ENCODE peak calls at places on chromosome 15, in seven cellular contexts. One of them, this sample, is unnamed.

GRCh38 chr15:55288006-55288717 is 1.5 kb downstream of the RAB27A start:
- DNase-seq in mucosa of descending colon: no peak
- DNase-seq in T-helper 9 cell: no peak
- DNase-seq in upper lobe of left lung: peak; percentile 57
- DNase-seq in T-helper 1 cell: no peak
- DNase-seq in amygdala: no peak
- DNase-seq in stimulated activated CD8-positive, alpha-beta memory T cell treated with anti-CD3 and anti-CD28 coated beads, Interleukin-4, amount 100 ng/mL, for 24 hours: no peak
- DNase-seq in this sample: no peak

GRCh38 chr15:51312132-51312531 is 26.3 kb downstream of the CYP19A1 start:
- DNase-seq in mucosa of descending colon: no peak
- DNase-seq in amygdala: no peak
- DNase-seq in T-helper 1 cell: no peak
- DNase-seq in T-helper 9 cell: no peak
- DNase-seq in stimulated activated CD8-positive, alpha-beta memory T cell treated with anti-CD3 and anti-CD28 coated beads, Interleukin-4, amount 100 ng/mL, for 24 hours: no peak
- DNase-seq in upper lobe of left lung: no peak
- DNase-seq in this sample: no peak

GRCh38 chr15:85125056-85125661 is 143.5 kb downstream of the PDE8A start:
- DNase-seq in amygdala: no peak
- DNase-seq in stimulated activated CD8-positive, alpha-beta memory T cell treated with anti-CD3 and anti-CD28 coated beads, Interleukin-4, amount 100 ng/mL, for 24 hours: no peak
- DNase-seq in mucosa of descending colon: no peak
- DNase-seq in upper lobe of left lung: no peak
- DNase-seq in T-helper 1 cell: no peak
- DNase-seq in T-helper 9 cell: no peak
- DNase-seq in this sample: no peak

GRCh38 chr15:70277556-70277955 is 179.8 kb upstream of the TLE3 start:
- DNase-seq in T-helper 1 cell: no peak
- DNase-seq in amygdala: no peak
- DNase-seq in T-helper 9 cell: no peak
- DNase-seq in upper lobe of left lung: no peak
- DNase-seq in mucosa of descending colon: no peak
- DNase-seq in stimulated activated CD8-positive, alpha-beta memory T cell treated with anti-CD3 and anti-CD28 coated beads, Interleukin-4, amount 100 ng/mL, for 24 hours: no peak
- DNase-seq in this sample: no peak

GRCh38 chr15:91268510-91268909 is 168.5 kb downstream of the SV2B start:
- DNase-seq in upper lobe of left lung: no peak
- DNase-seq in amygdala: no peak
- DNase-seq in mucosa of descending colon: no peak
- DNase-seq in T-helper 9 cell: no peak
- DNase-seq in stimulated activated CD8-positive, alpha-beta memory T cell treated with anti-CD3 and anti-CD28 coated beads, Interleukin-4, amount 100 ng/mL, for 24 hours: no peak
- DNase-seq in T-helper 1 cell: no peak
- DNase-seq in this sample: no peak

GRCh38 chr15:70100495-70101331 is 3.0 kb upstream of the TLE3 start:
- DNase-seq in stimulated activated CD8-positive, alpha-beta memory T cell treated with anti-CD3 and anti-CD28 coated beads, Interleukin-4, amount 100 ng/mL, for 24 hours: peak; percentile 31
- DNase-seq in T-helper 1 cell: peak; percentile 66
- DNase-seq in amygdala: no peak
- DNase-seq in upper lobe of left lung: peak; percentile 64
- DNase-seq in T-helper 9 cell: peak; percentile 53
- DNase-seq in mucosa of descending colon: peak; percentile 80
- DNase-seq in this sample: peak; percentile 62

GRCh38 chr15:27414168-27414870 is 443.3 kb downstream of the GABRG3 start:
- DNase-seq in T-helper 9 cell: no peak
- DNase-seq in stimulated activated CD8-positive, alpha-beta memory T cell treated with anti-CD3 and anti-CD28 coated beads, Interleukin-4, amount 100 ng/mL, for 24 hours: no peak
- DNase-seq in T-helper 1 cell: no peak
- DNase-seq in mucosa of descending colon: no peak
- DNase-seq in upper lobe of left lung: no peak
- DNase-seq in amygdala: no peak
- DNase-seq in this sample: no peak

GRCh38 chr15:83206971-83207621 is 527 bp downstream of the HDGFL3 start:
- DNase-seq in T-helper 9 cell: no peak
- DNase-seq in amygdala: no peak
- DNase-seq in upper lobe of left lung: peak; percentile 28
- DNase-seq in mucosa of descending colon: peak; percentile 48
- DNase-seq in stimulated activated CD8-positive, alpha-beta memory T cell treated with anti-CD3 and anti-CD28 coated beads, Interleukin-4, amount 100 ng/mL, for 24 hours: no peak
- DNase-seq in T-helper 1 cell: peak; percentile 1
- DNase-seq in this sample: no peak

GRCh38 chr15:40618023-40618422 is 24.0 kb downstream of the KNL1 start:
- DNase-seq in T-helper 1 cell: no peak
- DNase-seq in upper lobe of left lung: no peak
- DNase-seq in T-helper 9 cell: no peak
- DNase-seq in stimulated activated CD8-positive, alpha-beta memory T cell treated with anti-CD3 and anti-CD28 coated beads, Interleukin-4, amount 100 ng/mL, for 24 hours: no peak
- DNase-seq in mucosa of descending colon: no peak
- DNase-seq in amygdala: no peak
- DNase-seq in this sample: no peak

GRCh38 chr15:28994142-28994829 is 108.5 kb downstream of the APBA2 start:
- DNase-seq in T-helper 9 cell: no peak
- DNase-seq in T-helper 1 cell: no peak
- DNase-seq in upper lobe of left lung: no peak
- DNase-seq in amygdala: no peak
- DNase-seq in stimulated activated CD8-positive, alpha-beta memory T cell treated with anti-CD3 and anti-CD28 coated beads, Interleukin-4, amount 100 ng/mL, for 24 hours: peak; percentile 57
- DNase-seq in mucosa of descending colon: no peak
- DNase-seq in this sample: no peak

GRCh38 chr15:80182611-80183210 is 29.9 kb downstream of the FAH start:
- DNase-seq in T-helper 9 cell: no peak
- DNase-seq in stimulated activated CD8-positive, alpha-beta memory T cell treated with anti-CD3 and anti-CD28 coated beads, Interleukin-4, amount 100 ng/mL, for 24 hours: no peak
- DNase-seq in T-helper 1 cell: no peak
- DNase-seq in amygdala: no peak
- DNase-seq in upper lobe of left lung: no peak
- DNase-seq in mucosa of descending colon: no peak
- DNase-seq in this sample: no peak

GRCh38 chr15:40506964-40507571 is 36.3 kb downstream of the CHST14 start:
- DNase-seq in stimulated activated CD8-positive, alpha-beta memory T cell treated with anti-CD3 and anti-CD28 coated beads, Interleukin-4, amount 100 ng/mL, for 24 hours: peak; percentile 50
- DNase-seq in upper lobe of left lung: peak; percentile 78
- DNase-seq in T-helper 9 cell: peak; percentile 47
- DNase-seq in amygdala: no peak
- DNase-seq in mucosa of descending colon: peak; percentile 79
- DNase-seq in T-helper 1 cell: peak; percentile 45
- DNase-seq in this sample: peak; percentile 45

GRCh38 chr15:94441782-94442181 is 210.4 kb downstream of the MCTP2 start:
- DNase-seq in amygdala: no peak
- DNase-seq in stimulated activated CD8-positive, alpha-beta memory T cell treated with anti-CD3 and anti-CD28 coated beads, Interleukin-4, amount 100 ng/mL, for 24 hours: no peak
- DNase-seq in T-helper 1 cell: no peak
- DNase-seq in upper lobe of left lung: no peak
- DNase-seq in T-helper 9 cell: no peak
- DNase-seq in mucosa of descending colon: no peak
- DNase-seq in this sample: no peak

GRCh38 chr15:48331796-48332641 is 790 bp downstream of the DUT start:
- DNase-seq in upper lobe of left lung: peak; percentile 44
- DNase-seq in stimulated activated CD8-positive, alpha-beta memory T cell treated with anti-CD3 and anti-CD28 coated beads, Interleukin-4, amount 100 ng/mL, for 24 hours: peak; percentile 63
- DNase-seq in T-helper 9 cell: peak; percentile 60
- DNase-seq in amygdala: no peak
- DNase-seq in mucosa of descending colon: peak; percentile 75
- DNase-seq in T-helper 1 cell: peak; percentile 59
- DNase-seq in this sample: peak; percentile 62

GRCh38 chr15:37099321-37100108 is 834 bp downstream of the MEIS2 start:
- DNase-seq in upper lobe of left lung: no peak
- DNase-seq in T-helper 9 cell: no peak
- DNase-seq in amygdala: no peak
- DNase-seq in T-helper 1 cell: no peak
- DNase-seq in stimulated activated CD8-positive, alpha-beta memory T cell treated with anti-CD3 and anti-CD28 coated beads, Interleukin-4, amount 100 ng/mL, for 24 hours: no peak
- DNase-seq in mucosa of descending colon: no peak
- DNase-seq in this sample: no peak

GRCh38 chr15:52082197-52083036 is 30.2 kb downstream of the BCL2L10 start:
- DNase-seq in amygdala: no peak
- DNase-seq in T-helper 1 cell: no peak
- DNase-seq in T-helper 9 cell: no peak
- DNase-seq in mucosa of descending colon: no peak
- DNase-seq in upper lobe of left lung: no peak
- DNase-seq in stimulated activated CD8-positive, alpha-beta memory T cell treated with anti-CD3 and anti-CD28 coated beads, Interleukin-4, amount 100 ng/mL, for 24 hours: no peak
- DNase-seq in this sample: no peak

GRCh38 chr15:79812536-79812935 is 84.3 kb downstream of the MTHFS start:
- DNase-seq in amygdala: no peak
- DNase-seq in T-helper 1 cell: no peak
- DNase-seq in T-helper 9 cell: no peak
- DNase-seq in upper lobe of left lung: no peak
- DNase-seq in mucosa of descending colon: no peak
- DNase-seq in stimulated activated CD8-positive, alpha-beta memory T cell treated with anti-CD3 and anti-CD28 coated beads, Interleukin-4, amount 100 ng/mL, for 24 hours: no peak
- DNase-seq in this sample: no peak

GRCh38 chr15:75723847-75724660 is 11.4 kb upstream of the CSPG4 start:
- DNase-seq in amygdala: peak; percentile 36
- DNase-seq in upper lobe of left lung: peak; percentile 85
- DNase-seq in mucosa of descending colon: peak; percentile 86
- DNase-seq in T-helper 1 cell: peak; percentile 39
- DNase-seq in T-helper 9 cell: peak; percentile 22
- DNase-seq in stimulated activated CD8-positive, alpha-beta memory T cell treated with anti-CD3 and anti-CD28 coated beads, Interleukin-4, amount 100 ng/mL, for 24 hours: no peak
- DNase-seq in this sample: no peak

GRCh38 chr15:54594115-54594514 is 602.6 kb downstream of the RSL24D1 start:
- DNase-seq in stimulated activated CD8-positive, alpha-beta memory T cell treated with anti-CD3 and anti-CD28 coated beads, Interleukin-4, amount 100 ng/mL, for 24 hours: no peak
- DNase-seq in mucosa of descending colon: no peak
- DNase-seq in amygdala: no peak
- DNase-seq in T-helper 9 cell: no peak
- DNase-seq in upper lobe of left lung: no peak
- DNase-seq in T-helper 1 cell: no peak
- DNase-seq in this sample: no peak

GRCh38 chr15:46961795-46962194 is 755.5 kb upstream of the SEMA6D start:
- DNase-seq in amygdala: no peak
- DNase-seq in stimulated activated CD8-positive, alpha-beta memory T cell treated with anti-CD3 and anti-CD28 coated beads, Interleukin-4, amount 100 ng/mL, for 24 hours: no peak
- DNase-seq in T-helper 9 cell: no peak
- DNase-seq in mucosa of descending colon: no peak
- DNase-seq in T-helper 1 cell: no peak
- DNase-seq in upper lobe of left lung: no peak
- DNase-seq in this sample: no peak

GRCh38 chr15:99452010-99452409 is 113.8 kb upstream of the MEF2A start:
- DNase-seq in T-helper 1 cell: no peak
- DNase-seq in mucosa of descending colon: peak; percentile 26
- DNase-seq in upper lobe of left lung: no peak
- DNase-seq in T-helper 9 cell: no peak
- DNase-seq in stimulated activated CD8-positive, alpha-beta memory T cell treated with anti-CD3 and anti-CD28 coated beads, Interleukin-4, amount 100 ng/mL, for 24 hours: no peak
- DNase-seq in amygdala: no peak
- DNase-seq in this sample: no peak

GRCh38 chr15:77031376-77032050 is 36.6 kb downstream of the PSTPIP1 start:
- DNase-seq in T-helper 9 cell: no peak
- DNase-seq in stimulated activated CD8-positive, alpha-beta memory T cell treated with anti-CD3 and anti-CD28 coated beads, Interleukin-4, amount 100 ng/mL, for 24 hours: no peak
- DNase-seq in mucosa of descending colon: peak; percentile 62
- DNase-seq in upper lobe of left lung: peak; percentile 22
- DNase-seq in amygdala: no peak
- DNase-seq in T-helper 1 cell: no peak
- DNase-seq in this sample: no peak

GRCh38 chr15:74399511-74400312 is 32.3 kb upstream of the CYP11A1 start:
- DNase-seq in mucosa of descending colon: peak; percentile 44
- DNase-seq in T-helper 9 cell: no peak
- DNase-seq in upper lobe of left lung: no peak
- DNase-seq in T-helper 1 cell: no peak
- DNase-seq in stimulated activated CD8-positive, alpha-beta memory T cell treated with anti-CD3 and anti-CD28 coated beads, Interleukin-4, amount 100 ng/mL, for 24 hours: peak; percentile 52
- DNase-seq in amygdala: no peak
- DNase-seq in this sample: peak; percentile 29

GRCh38 chr15:85496551-85497545 is 116.4 kb downstream of the AKAP13 start:
- DNase-seq in upper lobe of left lung: no peak
- DNase-seq in T-helper 9 cell: no peak
- DNase-seq in T-helper 1 cell: no peak
- DNase-seq in stimulated activated CD8-positive, alpha-beta memory T cell treated with anti-CD3 and anti-CD28 coated beads, Interleukin-4, amount 100 ng/mL, for 24 hours: no peak
- DNase-seq in mucosa of descending colon: no peak
- DNase-seq in amygdala: no peak
- DNase-seq in this sample: no peak

GRCh38 chr15:51335087-51335486 is 3.3 kb downstream of the CYP19A1 start:
- DNase-seq in T-helper 1 cell: no peak
- DNase-seq in upper lobe of left lung: no peak
- DNase-seq in stimulated activated CD8-positive, alpha-beta memory T cell treated with anti-CD3 and anti-CD28 coated beads, Interleukin-4, amount 100 ng/mL, for 24 hours: no peak
- DNase-seq in T-helper 9 cell: no peak
- DNase-seq in amygdala: no peak
- DNase-seq in mucosa of descending colon: no peak
- DNase-seq in this sample: no peak

GRCh38 chr15:52112203-52112750 is 298 bp downstream of the BCL2L10 start:
- DNase-seq in mucosa of descending colon: peak; percentile 68
- DNase-seq in stimulated activated CD8-positive, alpha-beta memory T cell treated with anti-CD3 and anti-CD28 coated beads, Interleukin-4, amount 100 ng/mL, for 24 hours: no peak
- DNase-seq in T-helper 1 cell: peak; percentile 15
- DNase-seq in T-helper 9 cell: peak; percentile 20
- DNase-seq in amygdala: no peak
- DNase-seq in upper lobe of left lung: peak; percentile 27
- DNase-seq in this sample: peak; percentile 12

GRCh38 chr15:73901126-73901810 is 25.0 kb upstream of the LOXL1 start:
- DNase-seq in amygdala: no peak
- DNase-seq in T-helper 9 cell: no peak
- DNase-seq in T-helper 1 cell: no peak
- DNase-seq in stimulated activated CD8-positive, alpha-beta memory T cell treated with anti-CD3 and anti-CD28 coated beads, Interleukin-4, amount 100 ng/mL, for 24 hours: no peak
- DNase-seq in mucosa of descending colon: no peak
- DNase-seq in upper lobe of left lung: no peak
- DNase-seq in this sample: no peak

This sample was measured in effector memory CD8-positive, alpha-beta T cell.